ENCODE peak calls at places on chromosomes 4 and X, in five cellular contexts. Y is activated naive CD4-positive, alpha-beta T cell treated with anti-CD3 and anti-CD28 coated beads for 36 hours; O is EH; Z is NCI-H187; P is stimulated activated CD4-positive, alpha-beta T cell treated with anti-CD3 and anti-CD28 coated beads, TNF-alpha, amount 100 ng/mL, for 4 hours. D is an unnamed sample.

GRCh38 chrX:123732679-123733363 is at the start of gene THOC2:
- DNase-seq in O (peak; percentile 89), P (peak; percentile 64), Y (peak; percentile 85), Z (peak; percentile 84), D (peak; percentile 58)

GRCh38 chrX:154490021-154490413 is 412 bp downstream of the SLC10A3 start:
- DNase-seq in O (peak; percentile 70), Y (peak; percentile 23), Z (no peak), P (no peak), D (no peak)

GRCh38 chrX:120790118-120790517 is 85.5 kb downstream of the CT47B1 start:
- DNase-seq in Y (peak; percentile 23), P (no peak), Z (peak; percentile 8), O (peak; percentile 76), D (peak; percentile 19)

GRCh38 chr4:15444276-15444675 is 16.4 kb downstream of the C1QTNF7 start:
- DNase-seq in P (no peak), Y (no peak), Z (no peak), O (no peak), D (no peak)

GRCh38 chr4:153345011-153345981 is 808 bp downstream of the MND1 start:
- DNase-seq in P (peak; percentile 44), Y (peak; percentile 81), O (peak; percentile 69), Z (peak; percentile 2), D (no peak)

GRCh38 chr4:185774815-185775684 is 36.9 kb downstream of the SORBS2 start:
- DNase-seq in Z (no peak), Y (no peak), O (peak; percentile 96), P (no peak), D (no peak)

GRCh38 chr4:8267077-8267476 is 2.5 kb upstream of the HTRA3 start:
- DNase-seq in P (no peak), Z (no peak), Y (peak; percentile 58), O (peak; percentile 61), D (no peak)

GRCh38 chrX:135287266-135287823 is 21.9 kb upstream of the ETDC start:
- DNase-seq in O (no peak), Z (no peak), P (no peak), Y (no peak), D (no peak)

GRCh38 chrX:9320940-9321339 is 143.9 kb upstream of the TBL1X start:
- DNase-seq in Y (no peak), Z (no peak), P (no peak), O (no peak), D (no peak)

GRCh38 chr4:93183589-93183988 is 645.0 kb upstream of the ATOH1 start:
- DNase-seq in Z (peak; percentile 37), O (no peak), Y (no peak), P (no peak), D (no peak)

GRCh38 chr4:42466285-42466684 is 69.0 kb downstream of the SHISA3 start:
- DNase-seq in P (no peak), O (no peak), Z (no peak), Y (no peak), D (no peak)

GRCh38 chrX:3290561-3290960 is 55.9 kb downstream of the MXRA5 start:
- DNase-seq in P (no peak), O (peak; percentile 64), Y (no peak), Z (no peak), D (no peak)

GRCh38 chrX:9393571-9393970 is 71.3 kb upstream of the TBL1X start:
- DNase-seq in Y (no peak), P (no peak), Z (no peak), O (no peak), D (no peak)

GRCh38 chr4:16226816-16227461 is 668 bp upstream of the TAPT1 start:
- DNase-seq in O (peak; percentile 37), P (peak; percentile 6), Z (peak; percentile 42), Y (peak; percentile 32), D (no peak)

D was measured in NCI-H1436 treated with DMSO at 0.1 percent for 48 hours.